ENCODE peak calls at places on chromosomes 11 and 22, in six cellular contexts. U is Panc1, P is transverse colon, Y is BJ, A is ovary, R is adrenal gland. O is an unnamed sample. For H3K36me3, the result is how much of the 10 kb centered on the place peaks cover.

GRCh38 chr11:120127236-120127635 is 10.7 kb downstream of the TRIM29 start:
- DNase-seq in U (no peak), P (no peak), Y (no peak), A (no peak), R (no peak), O (no peak)

GRCh38 chr11:122440783-122441701 is 214.5 kb upstream of the UBASH3B start:
- DNase-seq in U (no peak), P (peak), Y (no peak), A (peak), R (peak), O (no peak)

GRCh38 chr11:123822591-123822990 is 16.4 kb upstream of the OR6M1 start:
- DNase-seq in U (no peak), P (no peak), Y (no peak), A (no peak), R (no peak), O (no peak)

GRCh38 chr11:71367756-71368155 is 80.4 kb downstream of the DHCR7 start:
- DNase-seq in U (no peak), P (no peak), Y (no peak), A (no peak), R (no peak), O (no peak)

GRCh38 chr11:57640068-57640800 is 9.5 kb downstream of the YPEL4 start:
- DNase-seq in U (no peak), P (no peak), Y (no peak), A (no peak), R (no peak), O (no peak)

GRCh38 chr11:109320595-109320994 is 101.4 kb upstream of the C11orf87 start:
- DNase-seq in U (no peak), P (no peak), Y (no peak), A (no peak), R (peak), O (no peak)

GRCh38 chr22:47837703-47838102 is 1075.3 kb downstream of the TBC1D22A start:
- DNase-seq in U (no peak), P (no peak), Y (no peak), A (no peak), R (no peak), O (no peak)

GRCh38 chr11:127493330-127493729 is 492.8 kb upstream of the KIRREL3 start:
- DNase-seq in U (no peak), P (no peak), Y (no peak), A (no peak), R (no peak), O (no peak)

GRCh38 chr11:122784325-122785155 is 53.8 kb upstream of the CRTAM start:
- DNase-seq in U (no peak), P (no peak), Y (peak), A (peak), R (peak), O (no peak)

GRCh38 chr11:121240650-121241299 is 51.8 kb upstream of the SC5D start:
- DNase-seq in U (no peak), P (no peak), Y (no peak), A (no peak), R (no peak), O (no peak)

GRCh38 chr22:46758867-46759290 is 3.6 kb upstream of the TBC1D22A start:
- DNase-seq in U (peak), P (peak), Y (no peak), A (peak), R (peak), O (peak)

GRCh38 chr22:24099661-24100060 is 81.6 kb upstream of the SUSD2 start:
- DNase-seq in U (no peak), P (no peak), Y (no peak), A (no peak), R (no peak), O (no peak)

GRCh38 chr11:75492181-75492820 is 33.4 kb downstream of the GDPD5 start:
- DNase-seq in U (no peak), P (peak), Y (no peak), A (no peak), R (no peak), O (peak)

GRCh38 chr11:117314840-117315239 is 1.2 kb downstream of the BACE1 start:
- DNase-seq in U (no peak), P (no peak), Y (no peak), A (no peak), R (peak), O (no peak)

GRCh38 chr22:20238567-20239062 is 29.5 kb downstream of the RTN4R start:
- DNase-seq in U (no peak), P (peak), Y (no peak), A (peak), R (no peak), O (peak)

GRCh38 chr11:131688056-131688693 is 317.8 kb downstream of the NTM start:
- DNase-seq in U (no peak), P (peak), Y (no peak), A (peak), R (peak), O (no peak)

GRCh38 chr11:111764621-111765020 is 1.6 kb downstream of the PPP2R1B start:
- DNase-seq in U (no peak), P (no peak), Y (no peak), A (no peak), R (no peak), O (no peak)

GRCh38 chr22:48112687-48113521 is 1350.5 kb downstream of the TBC1D22A start:
- DNase-seq in U (no peak), P (no peak), Y (no peak), A (no peak), R (peak), O (no peak)

GRCh38 chr22:17919276-17920144 is 104.9 kb downstream of the MICAL3 start:
- DNase-seq in U (no peak), P (no peak), Y (no peak), A (no peak), R (peak), O (no peak)

GRCh38 chr11:34890089-34890488 is 26.1 kb downstream of the APIP start:
- DNase-seq in U (no peak), P (no peak), Y (no peak), A (no peak), R (no peak), O (no peak)
- TF ChIP-seq CTCF in U (peak), P (peak), Y (peak), A (no peak), R (peak), O (no peak)

GRCh38 chr22:26486394-26486793 is 2.7 kb downstream of the SRRD start:
- DNase-seq in U (no peak), P (no peak), Y (no peak), A (no peak), R (no peak), O (no peak)

GRCh38 chr22:26487996-26488395 is 4.3 kb downstream of the SRRD start:
- DNase-seq in U (no peak), P (no peak), Y (no peak), A (no peak), R (no peak), O (no peak)

GRCh38 chr22:26485013-26485412 is 1.3 kb downstream of the SRRD start:
- DNase-seq in U (no peak), P (no peak), Y (no peak), A (no peak), R (no peak), O (no peak)

GRCh38 chr22:26484360-26484706 is 656 bp downstream of the SRRD start:
- DNase-seq in U (no peak), P (no peak), Y (no peak), A (no peak), R (no peak), O (no peak)

GRCh38 chr22:26485991-26486390 is 2.3 kb downstream of the SRRD start:
- DNase-seq in U (no peak), P (no peak), Y (no peak), A (no peak), R (no peak), O (no peak)
- H3K36me3 ChIP-seq in U (under half), P (under half), Y (under half), A (under half), R (under half), O (under half)

GRCh38 chr11:69700278-69701140 is 3.3 kb downstream of the FGF19 start:
- DNase-seq in U (no peak), P (no peak), Y (no peak), A (no peak), R (peak), O (no peak)
- TF ChIP-seq CTCF in U (no peak), P (no peak), Y (no peak), A (no peak), R (no peak), O (no peak)

DNA sequence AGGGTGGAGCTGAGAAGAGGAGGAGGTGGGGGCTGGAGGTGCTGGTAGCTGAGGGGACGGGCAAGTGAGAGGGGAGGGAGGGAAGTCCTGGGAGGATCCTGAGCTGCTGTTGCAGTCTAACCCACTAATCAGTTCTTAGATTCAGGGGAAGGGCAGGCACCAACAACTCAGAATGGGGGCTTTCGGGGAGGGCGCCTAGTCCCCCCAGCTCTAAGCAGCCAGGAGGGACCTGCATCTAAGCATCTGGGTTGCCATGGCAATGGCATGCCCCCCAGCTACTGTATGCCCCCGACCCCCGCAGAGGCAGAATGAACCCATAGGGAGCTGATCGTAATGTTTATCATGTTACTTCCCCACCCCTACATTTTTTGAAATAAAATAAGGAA is 24.4 kb downstream of the FADS3 start:
- DNase-seq in U (no peak), P (no peak), Y (no peak), A (no peak), R (no peak), O (no peak)
- H3K36me3 ChIP-seq in U (under half), P (under half), Y (under half), A (under half), R (under half), O (under half)

O was measured in CD8-positive, alpha-beta T cell.